ENCODE peak calls at places on chromosomes 13 and 19, in nine cellular contexts. X, T, D, M, R, P, B, H and L are unnamed samples.

GRCh38 chr13:102847272-102848234 is 1.7 kb downstream of the ERCC5 start:
- DNase-seq in X (no peak), T (no peak), D (no peak), M (peak; percentile 35), R (peak; percentile 46), P (no peak), B (peak; percentile 26), H (no peak), L (no peak)

GRCh38 chr19:50555447-50556235 is 12.6 kb downstream of the LRRC4B start:
- DNase-seq in X (no peak), T (no peak), D (no peak), M (no peak), R (peak; percentile 72), P (no peak), B (no peak), H (no peak), L (no peak)

GRCh38 chr13:30477346-30478235 is 11.9 kb upstream of the HMGB1 start:
- DNase-seq in X (no peak), T (no peak), D (no peak), M (no peak), R (no peak), P (no peak), B (no peak), H (no peak), L (no peak)

GRCh38 chr13:96958286-96958891 is 35.9 kb downstream of the OXGR1 start:
- DNase-seq in X (peak; percentile 21), T (no peak), D (no peak), M (peak; percentile 8), R (peak; percentile 64), P (no peak), B (peak; percentile 60), H (peak; percentile 56), L (peak; percentile 23)

GRCh38 chr13:97422118-97423054 is 11.6 kb upstream of the RAP2A start:
- DNase-seq in X (no peak), T (no peak), D (no peak), M (peak; percentile 62), R (no peak), P (no peak), B (no peak), H (no peak), L (peak; percentile 76)

GRCh38 chr19:4967738-4968461 is 1.0 kb upstream of the KDM4B start:
- DNase-seq in X (no peak), T (no peak), D (no peak), M (peak; percentile 49), R (peak; percentile 27), P (no peak), B (peak; percentile 18), H (no peak), L (no peak)

GRCh38 chr13:36965767-36966166 is 33.4 kb downstream of the ALG5 start:
- DNase-seq in X (no peak), T (no peak), D (no peak), M (peak; percentile 85), R (no peak), P (no peak), B (peak; percentile 85), H (no peak), L (peak; percentile 16)

GRCh38 chr13:93279982-93280381 is 53.4 kb downstream of the GPC6 start:
- DNase-seq in X (peak; percentile 28), T (no peak), D (no peak), M (no peak), R (no peak), P (no peak), B (no peak), H (no peak), L (no peak)

GRCh38 chr19:12163841-12164240 is 945 bp downstream of the ZNF136 start:
- DNase-seq in X (no peak), T (no peak), D (no peak), M (peak; percentile 36), R (peak; percentile 24), P (no peak), B (peak; percentile 6), H (no peak), L (no peak)

GRCh38 chr13:97223711-97224461 is 1.8 kb downstream of the MBNL2 start:
- DNase-seq in X (peak; percentile 69), T (peak; percentile 83), D (peak; percentile 56), M (peak; percentile 95), R (peak; percentile 42), P (peak; percentile 72), B (peak; percentile 72), H (peak; percentile 81), L (peak; percentile 95)

GRCh38 chr19:58395220-58395978 is at the start of gene RNF225:
- DNase-seq in X (no peak), T (peak; percentile 60), D (no peak), M (no peak), R (no peak), P (no peak), B (peak; percentile 83), H (no peak), L (no peak)

DNA sequence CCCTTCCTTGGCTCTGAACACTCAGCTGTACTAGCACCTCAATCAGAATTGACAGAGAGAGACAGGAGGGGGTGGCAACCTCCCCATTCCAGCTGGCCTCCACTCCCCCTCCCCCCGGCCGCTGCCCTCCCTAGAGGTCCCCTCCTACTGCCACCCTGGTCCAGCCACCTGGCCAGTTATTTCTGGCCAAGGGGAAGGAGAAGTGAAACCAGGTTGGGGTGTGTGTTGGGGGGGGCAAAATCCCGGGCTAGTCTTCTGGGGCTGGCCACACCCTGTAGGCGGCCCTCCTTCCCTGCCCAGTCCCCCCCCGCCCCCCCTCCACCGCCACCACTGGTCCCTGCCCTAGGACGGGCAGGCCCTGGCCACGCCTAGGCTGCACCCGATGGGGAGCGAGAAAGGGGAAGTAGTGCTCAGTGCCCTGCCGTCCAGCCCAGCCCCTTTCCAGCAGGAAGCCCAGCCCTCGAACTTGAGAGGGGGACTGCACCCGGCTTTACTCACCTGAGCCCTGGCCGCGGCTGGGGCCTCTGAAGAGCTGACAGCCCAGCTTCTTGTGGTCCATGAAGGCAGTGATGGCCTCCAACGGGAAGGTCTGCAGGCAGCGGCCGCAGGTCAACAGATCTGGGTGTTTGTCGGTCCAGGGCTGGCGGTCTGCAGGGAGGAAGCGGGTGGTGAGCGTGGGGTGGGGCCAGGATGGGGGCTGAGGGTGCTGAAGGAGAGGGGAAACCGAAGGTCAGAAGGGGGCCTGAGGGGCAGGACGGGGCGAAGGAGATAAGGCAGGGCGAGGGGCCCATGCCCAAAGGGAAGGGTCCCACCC is 856 bp downstream of the ZNF296 start:
- DNase-seq in X (peak; percentile 57), T (peak; percentile 69), D (peak; percentile 84), M (peak; percentile 26), R (peak; percentile 43), P (peak; percentile 76), B (peak; percentile 82), H (peak; percentile 34), L (no peak)
- H3K4me3 ChIP-seq in X (no peak overlapping the region), T (peak overlapping the region; percentile 51), D (peak overlapping the region; percentile 67), M (peak overlapping the region; percentile 36), R (peak overlapping the region; percentile 47), P (peak overlapping the region; percentile 57), B (peak overlapping the region; percentile 89), H (peak overlapping the region; percentile 33), L (peak overlapping the region; percentile 39)

DNA sequence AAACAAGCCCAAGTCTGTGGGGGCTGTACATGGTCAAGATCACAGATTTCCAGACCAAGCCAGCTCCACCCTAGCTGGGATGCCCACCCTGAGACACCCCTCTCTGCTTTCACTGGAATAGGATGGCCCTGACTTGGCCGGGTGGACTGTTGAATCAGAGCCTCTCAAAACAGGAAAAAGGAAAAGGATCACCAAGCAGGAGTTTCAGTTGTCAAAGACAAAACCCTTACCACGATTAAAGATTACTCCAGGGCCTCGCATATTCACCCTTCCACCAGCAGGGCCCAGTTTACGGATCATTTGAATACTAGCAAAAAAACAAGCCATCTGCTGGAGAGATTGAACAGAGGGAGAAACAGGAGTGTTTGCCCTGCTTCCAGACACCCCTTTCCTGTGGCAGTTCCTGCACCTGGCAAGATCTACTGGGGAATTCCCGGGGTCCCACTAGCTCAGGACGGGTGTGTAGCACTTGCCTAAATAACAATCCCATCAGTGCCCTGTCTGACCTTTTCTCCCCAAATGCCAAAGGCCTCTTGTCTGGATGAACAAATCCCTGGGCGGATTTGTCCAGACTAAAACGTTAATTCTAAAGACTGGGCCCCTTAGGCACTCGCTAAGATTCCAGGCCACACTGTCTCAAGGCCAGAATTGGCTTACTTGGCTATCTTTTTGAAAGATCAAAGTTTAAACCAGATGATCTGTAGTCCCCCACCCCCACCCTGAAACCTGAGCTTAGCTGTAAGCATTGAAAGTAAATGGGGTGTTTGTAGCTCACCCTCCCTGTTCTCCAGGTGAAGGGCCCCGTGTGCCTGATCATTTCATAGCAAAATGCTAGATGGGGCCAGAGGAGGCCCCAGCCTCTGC is 38.4 kb downstream of the ACTN4 start:
- DNase-seq in X (peak; percentile 44), T (no peak), D (no peak), M (peak; percentile 69), R (peak; percentile 80), P (no peak), B (peak; percentile 63), H (no peak), L (peak; percentile 53)
- TF ChIP-seq CTCF in X (peak; percentile 75), T (peak; percentile 72), D (peak; percentile 51), M (peak; percentile 61), R (peak; percentile 40), P (peak; percentile 61), B (peak; percentile 46), H (peak; percentile 57), L (peak; percentile 77)

GRCh38 chr13:25912961-25913360 is 138.9 kb downstream of the SHISA2 start:
- DNase-seq in X (no peak), T (no peak), D (no peak), M (no peak), R (no peak), P (no peak), B (no peak), H (no peak), L (no peak)

GRCh38 chr13:25908390-25908789 is 143.4 kb downstream of the SHISA2 start:
- DNase-seq in X (no peak), T (no peak), D (no peak), M (no peak), R (peak; percentile 69), P (no peak), B (no peak), H (no peak), L (no peak)

GRCh38 chr13:25911020-25911419 is 140.8 kb downstream of the SHISA2 start:
- DNase-seq in X (no peak), T (no peak), D (no peak), M (no peak), R (peak; percentile 93), P (no peak), B (no peak), H (no peak), L (no peak)

GRCh38 chr13:25906211-25906661 is 145.6 kb downstream of the SHISA2 start:
- DNase-seq in X (no peak), T (no peak), D (no peak), M (no peak), R (no peak), P (no peak), B (no peak), H (no peak), L (no peak)

DNA sequence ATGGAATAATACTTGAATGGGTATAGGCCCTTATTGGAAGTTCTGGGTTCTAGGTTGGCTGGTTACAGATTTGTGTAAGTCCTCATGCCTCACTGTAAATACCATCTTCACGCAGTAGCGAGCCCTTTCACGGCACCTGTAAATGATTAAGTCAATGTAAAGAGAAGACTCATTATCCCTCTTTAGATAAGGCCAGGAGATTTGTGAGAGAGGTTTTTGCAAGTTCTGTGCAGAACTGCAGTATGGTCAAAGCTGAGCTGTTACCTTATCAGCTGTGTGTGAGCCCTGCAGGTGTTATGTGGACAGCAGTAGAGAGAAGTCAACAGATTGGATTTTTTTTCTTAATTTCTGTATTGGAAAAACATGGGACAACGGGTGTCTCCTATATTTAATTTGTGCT is 141.6 kb downstream of the SHISA2 start:
- DNase-seq in X (no peak), T (no peak), D (no peak), M (no peak), R (peak; percentile 57), P (no peak), B (no peak), H (no peak), L (no peak)
- H3K4me3 ChIP-seq in X (no peak overlapping the region), T (no peak overlapping the region), D (no peak overlapping the region), M (no peak overlapping the region), R (peak overlapping the region; percentile 20), P (no peak overlapping the region), B (no peak overlapping the region), H (no peak overlapping the region), L (no peak overlapping the region)

GRCh38 chr19:23867895-23868294 is 46.8 kb upstream of the ZNF726 start:
- DNase-seq in X (no peak), T (no peak), D (no peak), M (no peak), R (no peak), P (no peak), B (peak; percentile 6), H (no peak), L (no peak)
- TF ChIP-seq CTCF in X (no peak), T (no peak), D (no peak), M (no peak), R (no peak), P (no peak), B (no peak), H (no peak), L (no peak)